ENCODE peak calls at places on chromosome 17, in five cellular contexts. P is CD8-positive, alpha-beta memory T cell; U is upper lobe of right lung; W is psoas muscle; Q is heart right ventricle. G is an unnamed sample.

GRCh38 chr17:21353326-21354010 is 22.7 kb upstream of the KCNJ12 start:
- DNase-seq in U (peak), Q (no peak), P (no peak), W (no peak), G (no peak)

GRCh38 chr17:77375917-77376651 is 235.3 kb downstream of the SEC14L1 start:
- DNase-seq in W (no peak), Q (no peak), U (no peak), P (peak), G (no peak)

GRCh38 chr17:31581022-31581483 is 189.6 kb downstream of the RAB11FIP4 start:
- DNase-seq in Q (peak), W (peak), P (no peak), U (peak), G (peak)

GRCh38 chr17:42706732-42707131 is 24.4 kb downstream of the CNTNAP1 start:
- DNase-seq in U (no peak), P (peak), W (no peak), Q (no peak), G (no peak)

GRCh38 chr17:18974407-18975149 is 22.6 kb downstream of the SLC5A10 start:
- DNase-seq in P (no peak), W (no peak), U (no peak), Q (no peak), G (no peak)

GRCh38 chr17:17812211-17813054 is 24.4 kb downstream of the SREBF1 start:
- DNase-seq in P (peak), W (peak), Q (peak), U (peak), G (no peak)

GRCh38 chr17:12709063-12709462 is 43.4 kb downstream of the MYOCD start:
- DNase-seq in P (no peak), U (no peak), Q (no peak), W (no peak), G (no peak)

GRCh38 chr17:50115744-50116143 is 14.2 kb downstream of the SAMD14 start:
- DNase-seq in Q (no peak), U (no peak), W (no peak), P (no peak), G (no peak)

GRCh38 chr17:28033972-28034714 is 8.3 kb upstream of the NLK start:
- DNase-seq in P (no peak), W (no peak), U (no peak), Q (no peak), G (peak)

GRCh38 chr17:17448076-17448475 is 28.7 kb upstream of the MED9 start:
- DNase-seq in P (no peak), U (no peak), Q (no peak), W (no peak), G (no peak)

GRCh38 chr17:50055426-50056216 is at the start of gene ITGA3:
- DNase-seq in U (peak), W (peak), Q (peak), P (peak), G (peak)

GRCh38 chr17:27824745-27825144 is 24.4 kb upstream of the NOS2 start:
- DNase-seq in W (no peak), U (no peak), Q (no peak), P (no peak), G (no peak)

GRCh38 chr17:42340691-42341127 is 47.5 kb downstream of the STAT3 start:
- DNase-seq in P (no peak), W (no peak), U (no peak), Q (no peak), G (no peak)

GRCh38 chr17:73349138-73349537 is 37.3 kb upstream of the CDC42EP4 start:
- DNase-seq in Q (no peak), P (no peak), W (no peak), U (no peak), G (no peak)

GRCh38 chr17:74972107-74972972 is at the start of gene HID1:
- DNase-seq in P (peak), Q (peak), U (peak), W (peak), G (no peak)

GRCh38 chr17:74971842-74972106 is 785 bp downstream of the HID1 start:
- DNase-seq in P (no peak), U (no peak), Q (no peak), W (no peak), G (no peak)

GRCh38 chr17:74970395-74970794 is 2.2 kb downstream of the HID1 start:
- DNase-seq in Q (no peak), P (no peak), W (no peak), U (no peak), G (no peak)

GRCh38 chr17:74972973-74973328 is 392 bp upstream of the HID1 start:
- DNase-seq in U (no peak), Q (no peak), P (no peak), W (no peak), G (no peak)

DNA sequence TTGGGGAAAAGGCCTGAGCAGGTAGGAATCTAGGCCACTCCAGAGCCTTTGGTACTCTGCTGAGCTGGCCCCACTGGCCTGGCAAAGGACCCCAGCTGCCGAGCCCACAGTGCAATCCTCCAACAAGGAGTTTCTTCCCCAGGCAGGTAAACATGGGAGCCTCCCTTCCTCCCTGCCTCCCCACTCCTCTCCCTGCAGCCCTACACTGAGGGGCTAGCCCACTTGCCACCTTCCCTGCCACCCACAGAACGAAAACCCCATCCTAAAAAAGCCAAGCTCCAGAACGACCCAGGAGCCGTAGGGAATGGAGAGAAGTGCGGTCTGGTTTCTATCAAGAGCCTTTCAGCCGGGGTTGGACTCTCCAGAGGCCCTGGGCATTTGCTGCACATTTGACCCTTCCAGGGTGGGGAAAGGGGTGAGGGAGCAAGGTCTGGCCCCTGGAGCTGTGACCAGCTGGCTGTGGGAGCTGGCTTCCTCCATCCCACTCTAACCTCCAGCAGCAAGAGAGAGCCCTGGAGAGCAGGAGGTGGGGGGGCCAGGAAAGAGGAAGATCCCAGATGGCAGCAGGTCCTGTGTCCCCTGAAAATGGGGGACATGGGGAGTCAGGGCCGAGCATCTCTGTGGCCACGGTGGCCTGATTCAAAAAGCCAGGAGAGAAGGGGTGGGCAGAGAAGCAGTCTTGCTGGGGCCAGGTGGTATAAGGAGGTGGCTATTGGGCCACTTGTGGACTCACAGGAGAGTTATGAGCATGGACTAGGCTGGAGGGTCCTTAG is 1.3 kb downstream of the HID1 start:
- DNase-seq in Q (no peak), U (no peak), P (no peak), W (no peak), G (no peak)
- H3K4me3 ChIP-seq in Q (peak), U (peak), P (no peak), W (peak), G (no peak)

DNA sequence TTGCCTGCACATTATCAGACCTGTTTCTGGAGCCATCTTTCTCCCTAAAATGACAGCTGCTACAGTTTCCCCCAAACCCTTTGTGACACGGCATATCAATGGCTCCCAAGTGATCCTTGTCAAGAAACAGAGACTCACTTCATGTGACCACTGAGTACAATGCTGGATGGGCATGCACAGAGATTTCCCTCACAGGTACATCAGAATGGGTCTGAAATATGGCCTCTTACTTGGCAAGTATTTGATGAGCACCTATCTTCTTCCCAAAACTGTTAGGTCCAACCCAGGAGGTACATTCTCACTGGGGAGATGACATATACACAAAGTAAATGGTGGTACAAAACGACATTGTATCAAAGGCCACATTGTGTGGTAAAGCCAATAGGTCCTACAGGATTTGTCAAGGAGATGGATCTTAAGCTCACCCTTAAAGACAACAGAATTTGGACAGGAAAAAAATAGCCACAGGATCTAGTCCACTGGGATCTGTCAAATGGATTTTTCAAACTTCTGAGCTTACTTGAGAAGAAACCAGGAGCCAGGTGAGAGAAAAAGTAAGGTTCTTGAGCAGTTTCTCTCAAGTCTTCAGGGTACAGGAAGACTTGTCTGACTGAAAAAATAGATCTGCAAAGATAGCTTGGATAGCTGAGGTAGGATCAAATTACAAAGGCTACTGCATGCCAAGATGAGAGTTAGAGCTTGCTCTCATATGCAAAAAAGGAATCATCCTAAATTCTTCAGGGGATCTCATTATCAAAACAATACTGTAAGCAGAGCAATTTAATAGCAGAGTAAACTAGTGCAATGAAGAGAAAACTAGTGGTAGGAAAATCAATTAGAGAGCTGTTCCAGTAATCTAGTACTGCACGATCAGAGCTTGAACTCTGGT is 28.8 kb downstream of the RNF43 start:
- DNase-seq in U (no peak), Q (no peak), P (no peak), W (no peak), G (peak)
- H3K4me3 ChIP-seq in U (no peak), Q (no peak), P (no peak), W (no peak), G (no peak)

GRCh38 chr17:8163978-8164814 is 1.4 kb upstream of the VAMP2 start:
- DNase-seq in P (peak), Q (peak), W (peak), U (peak), G (no peak)
- H3K4me3 ChIP-seq in P (peak), Q (peak), W (peak), U (peak), G (no peak)

DNA sequence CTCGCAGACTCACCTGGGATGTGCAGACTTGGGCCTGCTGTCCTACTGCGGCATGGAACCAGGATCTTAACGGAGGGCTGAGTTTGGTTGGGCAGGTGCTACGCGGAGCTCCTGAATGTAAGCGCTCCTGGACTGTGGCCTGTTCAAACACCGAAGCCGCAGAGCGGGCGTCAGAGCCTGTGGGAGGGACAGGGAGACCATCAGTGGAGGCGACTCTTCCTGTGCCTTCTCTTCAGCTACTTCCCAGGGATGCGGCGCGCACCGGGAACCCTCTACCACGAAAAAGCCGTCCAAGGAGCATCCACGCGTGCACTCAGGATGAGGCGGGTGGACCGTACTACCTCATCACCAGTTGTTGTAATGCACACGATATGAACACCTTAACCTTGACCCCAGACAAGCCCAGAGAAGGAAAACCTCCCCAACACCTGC is 2.0 kb downstream of the USP36 start:
- DNase-seq in U (no peak), Q (no peak), W (no peak), P (no peak), G (no peak)
- H3K4me3 ChIP-seq in U (peak), Q (peak), W (peak), P (peak), G (peak)

GRCh38 chr17:45248132-45248936 is 13.6 kb downstream of the SPATA32 start:
- DNase-seq in Q (no peak), U (peak), W (no peak), P (peak), G (no peak)
- H3K4me3 ChIP-seq in Q (peak), U (peak), W (peak), P (peak), G (peak)

DNA sequence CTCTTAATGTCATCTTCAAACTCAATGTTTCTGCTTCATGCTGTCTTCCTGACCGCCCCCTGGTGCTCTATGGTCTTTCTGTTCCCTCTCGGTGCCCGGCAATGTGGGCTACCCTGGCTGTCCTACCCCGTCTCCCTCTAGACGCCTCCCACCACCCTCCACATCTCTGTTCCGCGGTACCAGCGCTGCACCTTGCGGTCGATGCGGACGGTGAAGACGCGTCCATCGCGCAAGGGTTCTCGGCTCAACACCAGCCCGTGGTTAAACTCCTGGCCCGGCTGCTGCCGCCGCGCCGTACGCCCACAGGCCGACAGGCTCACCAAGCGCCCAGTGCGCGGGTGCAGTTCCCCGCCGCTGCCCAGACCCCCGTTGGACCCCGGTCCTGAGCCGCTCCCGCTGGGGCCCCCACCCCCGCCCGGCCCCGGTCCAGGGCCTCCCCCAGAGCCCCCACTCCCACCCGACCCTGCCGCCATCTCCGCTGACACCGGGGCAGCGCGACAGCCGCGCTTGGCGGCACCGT is at the start of gene NEURL4:
- DNase-seq in Q (no peak), W (no peak), P (peak), U (no peak), G (no peak)
- H3K4me3 ChIP-seq in Q (peak), W (peak), P (peak), U (peak), G (peak)